ENCODE peak calls at places on chromosomes 1 and 21, in ten cellular contexts. A is PC-3, W is astrocyte of the spinal cord, K is choroid plexus epithelial cell, I is type B pancreatic cell, E is cardiac fibroblast, J is foreskin keratinocyte, Z is psoas muscle, S is WERI-Rb-1, B is OCI-LY7. C is an unnamed sample.

GRCh38 chr1:79811173-79811572 is 804.6 kb upstream of the ADGRL4 start:
- DNase-seq in A (peak), W (peak), K (peak), I (no peak), E (peak), J (peak), Z (no peak), S (no peak), B (no peak), C (no peak)

GRCh38 chr1:110370827-110371226 is 20.0 kb downstream of the SLC16A4 start:
- DNase-seq in A (peak), W (peak), K (peak), I (no peak), E (peak), J (peak), Z (no peak), S (no peak), B (no peak), C (no peak)

GRCh38 chr1:159168043-159168442 is 3.4 kb upstream of the CADM3 start:
- DNase-seq in A (no peak), W (no peak), K (no peak), I (no peak), E (no peak), J (no peak), Z (no peak), S (no peak), B (no peak), C (no peak)

GRCh38 chr1:10648689-10649483 is 147.6 kb downstream of the CASZ1 start:
- DNase-seq in A (no peak), W (no peak), K (peak), I (no peak), E (no peak), J (no peak), Z (no peak), S (no peak), B (no peak), C (no peak)

GRCh38 chr1:206911064-206911663 is 10.6 kb downstream of the FCMR start:
- DNase-seq in A (peak), W (peak), K (peak), I (no peak), E (peak), J (peak), Z (no peak), S (peak), B (peak), C (no peak)

GRCh38 chr1:204150702-204151561 is 912 bp downstream of the ETNK2 start:
- DNase-seq in A (no peak), W (no peak), K (peak), I (no peak), E (no peak), J (no peak), Z (peak), S (peak), B (no peak), C (peak)

GRCh38 chr1:50368179-50369007 is 54.9 kb downstream of the DMRTA2 start:
- DNase-seq in A (peak), W (peak), K (peak), I (no peak), E (peak), J (peak), Z (no peak), S (peak), B (peak), C (peak)

GRCh38 chr1:245074232-245074747 is 80.5 kb upstream of the KIF26B start:
- DNase-seq in A (peak), W (peak), K (peak), I (no peak), E (no peak), J (peak), Z (no peak), S (peak), B (no peak), C (no peak)

GRCh38 chr1:25731626-25732370 is 68.2 kb upstream of the SELENON start:
- DNase-seq in A (no peak), W (no peak), K (no peak), I (no peak), E (no peak), J (no peak), Z (no peak), S (no peak), B (no peak), C (no peak)

GRCh38 chr21:32442566-32443318 is 30.2 kb downstream of the EVA1C start:
- DNase-seq in A (peak), W (no peak), K (peak), I (no peak), E (peak), J (no peak), Z (no peak), S (no peak), B (no peak), C (no peak)

GRCh38 chr21:28253378-28253777 is 739.3 kb downstream of the LTN1 start:
- DNase-seq in A (peak), W (peak), K (peak), I (no peak), E (peak), J (peak), Z (no peak), S (no peak), B (no peak), C (no peak)

GRCh38 chr1:59730759-59731478 is 83.8 kb upstream of the HOOK1 start:
- DNase-seq in A (peak), W (peak), K (peak), I (no peak), E (peak), J (peak), Z (peak), S (no peak), B (no peak), C (no peak)

DNA sequence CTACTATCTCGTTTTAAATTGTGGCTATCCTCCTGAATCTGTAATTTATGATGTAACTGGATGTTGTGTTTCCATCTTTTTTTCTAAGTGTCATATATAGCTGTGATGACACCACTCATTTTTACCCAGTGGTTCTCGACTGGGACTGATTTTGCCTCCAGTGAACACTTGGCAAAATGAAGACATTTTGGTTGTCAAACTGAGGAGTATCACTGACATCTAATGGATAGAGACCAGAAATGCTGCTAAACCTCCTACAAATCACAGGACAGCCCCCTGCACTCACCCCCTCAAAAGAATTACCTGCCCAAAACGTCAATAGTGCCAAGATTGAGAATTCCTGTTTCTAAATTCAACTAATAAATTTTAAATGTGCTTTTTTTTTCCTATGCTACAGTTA is 1.9 kb downstream of the TRMT13 start:
- DNase-seq in A (peak), W (no peak), K (peak), I (no peak), E (peak), J (no peak), Z (no peak), S (no peak), B (peak), C (no peak)
- TF ChIP-seq CTCF in A (peak), W (no peak), K (peak), I (no peak), E (no peak), J (peak), Z (no peak), S (no peak), B (peak), C (no peak)

DNA sequence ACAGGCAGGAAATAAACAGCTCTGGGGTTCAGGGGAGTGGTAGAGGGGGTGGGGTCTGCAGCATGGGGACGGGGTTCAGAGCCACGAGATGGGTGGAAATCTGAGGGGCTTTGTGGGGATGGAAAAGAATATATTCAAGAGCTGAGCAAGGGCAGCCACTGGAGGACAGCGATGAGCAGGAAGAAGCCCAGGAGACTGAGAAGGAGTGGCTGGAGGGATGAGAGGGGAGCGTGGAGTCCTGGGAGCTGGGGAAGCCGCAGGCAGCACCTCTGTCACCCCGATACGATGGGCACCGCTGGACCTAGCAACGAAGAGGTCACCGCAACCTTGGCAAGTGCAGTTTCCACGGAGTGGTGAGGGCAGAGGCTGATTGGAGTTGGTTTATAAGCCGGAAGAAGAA is 10.0 kb upstream of the KCNAB2 start:
- DNase-seq in A (no peak), W (no peak), K (no peak), I (no peak), E (no peak), J (no peak), Z (no peak), S (peak), B (no peak), C (no peak)
- TF ChIP-seq CTCF in A (peak), W (no peak), K (peak), I (no peak), E (no peak), J (peak), Z (no peak), S (peak), B (no peak), C (no peak)

DNA sequence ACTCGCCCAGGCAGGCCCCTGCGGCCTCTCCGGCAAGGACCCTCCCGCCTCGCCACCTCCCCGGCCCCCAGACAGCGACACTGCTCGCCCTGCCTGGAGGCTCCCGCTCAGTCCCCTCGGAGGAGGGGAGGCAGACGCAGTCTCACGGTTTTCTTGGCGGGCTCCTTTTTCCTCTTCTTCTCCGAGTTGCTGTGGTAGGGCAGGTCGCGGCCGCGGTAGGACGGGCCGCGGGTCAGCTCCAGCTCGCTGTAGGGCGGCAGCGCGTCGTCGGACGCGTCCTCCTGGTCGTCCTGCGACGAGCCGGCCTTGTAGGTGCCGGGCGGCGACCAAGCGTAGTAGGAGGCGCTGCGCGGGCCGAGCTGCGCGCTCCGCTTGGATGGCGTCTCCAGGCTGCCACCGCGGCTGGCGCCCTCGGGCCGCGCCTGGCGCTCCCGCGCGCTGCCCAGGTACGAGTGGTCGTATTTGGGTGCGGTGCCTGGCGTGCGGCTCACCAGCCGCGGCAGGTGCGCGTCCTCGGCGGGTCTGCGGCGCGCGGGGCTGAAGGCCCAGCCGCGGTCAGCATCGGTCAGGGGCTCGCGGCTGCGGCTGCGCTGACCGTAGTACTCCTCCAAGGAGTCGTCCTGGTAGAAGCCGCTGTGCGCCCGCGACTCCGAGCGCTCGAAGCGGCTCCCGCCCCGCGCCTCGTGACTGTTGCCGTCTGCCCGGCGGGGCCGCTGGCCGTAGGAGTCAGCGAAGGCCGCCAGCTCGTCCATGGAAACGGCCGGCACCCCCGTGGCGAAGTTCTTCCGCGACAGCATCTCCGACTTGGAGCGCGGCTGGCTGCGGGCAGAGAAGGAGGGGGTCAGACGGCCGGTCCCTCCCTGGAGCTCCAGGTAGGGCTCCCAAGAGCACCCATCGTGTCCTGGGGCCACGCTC is 44.8 kb upstream of the TADA1 start:
- DNase-seq in A (no peak), W (peak), K (no peak), I (peak), E (no peak), J (no peak), Z (peak), S (peak), B (no peak), C (no peak)
- TF ChIP-seq CTCF in A (no peak), W (no peak), K (no peak), I (no peak), E (no peak), J (no peak), Z (no peak), S (no peak), B (no peak), C (no peak)

DNA sequence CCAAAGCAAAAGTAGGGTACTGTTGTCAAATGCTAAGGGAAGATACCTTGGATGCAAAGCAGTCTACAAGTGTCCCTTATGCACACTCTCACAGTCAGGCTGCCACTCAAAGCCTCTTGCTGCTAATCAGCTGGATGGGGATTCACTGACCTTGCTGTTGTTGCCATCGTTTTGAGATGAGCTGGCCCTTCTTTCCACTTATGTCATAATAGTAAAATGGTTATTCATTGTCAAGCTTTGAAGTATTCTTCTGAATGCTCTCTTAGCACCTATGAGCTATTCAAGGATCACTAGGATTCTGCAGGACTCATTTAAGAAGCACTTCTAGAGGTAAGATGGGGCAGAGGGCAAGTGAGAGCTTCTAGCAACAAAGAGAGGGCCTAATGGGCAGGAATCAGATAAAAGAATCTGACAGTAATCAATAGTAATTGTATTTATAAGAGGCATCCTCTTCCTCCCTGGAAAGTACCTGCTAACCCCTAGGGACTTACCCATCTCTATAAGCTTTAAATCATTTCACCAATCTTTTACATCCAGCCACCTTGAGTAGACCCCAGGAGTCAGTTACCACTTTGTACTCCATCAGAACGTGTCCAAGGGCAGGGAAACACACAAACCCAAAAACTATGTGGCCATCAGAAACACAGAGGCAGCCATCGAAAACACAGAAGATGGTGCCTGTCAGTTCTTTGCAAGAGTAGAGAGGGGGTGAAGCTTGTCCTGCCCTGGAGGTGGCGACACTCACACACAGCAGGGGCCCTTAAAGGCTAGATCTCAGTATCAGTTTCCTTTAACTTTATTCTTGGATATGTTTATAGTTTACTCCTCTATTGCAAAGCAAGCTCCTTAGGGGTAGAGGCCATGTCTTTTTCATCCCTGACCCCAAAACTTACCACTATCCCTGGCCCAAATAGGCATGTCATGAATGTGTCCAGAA is 103.7 kb upstream of the NFIA start:
- DNase-seq in A (peak), W (no peak), K (peak), I (no peak), E (peak), J (peak), Z (peak), S (peak), B (peak), C (no peak)
- TF ChIP-seq CTCF in A (peak), W (peak), K (peak), I (peak), E (peak), J (peak), Z (peak), S (peak), B (peak), C (no peak)

GRCh38 chr1:211641942-211642341 is 33.5 kb downstream of the NEK2 start:
- DNase-seq in A (no peak), W (no peak), K (no peak), I (no peak), E (no peak), J (no peak), Z (no peak), S (peak), B (no peak), C (no peak)

GRCh38 chr1:211644653-211645052 is 30.8 kb downstream of the NEK2 start:
- DNase-seq in A (no peak), W (no peak), K (no peak), I (no peak), E (no peak), J (no peak), Z (no peak), S (no peak), B (no peak), C (no peak)

GRCh38 chr1:211642870-211643269 is 32.6 kb downstream of the NEK2 start:
- DNase-seq in A (no peak), W (no peak), K (no peak), I (no peak), E (no peak), J (no peak), Z (no peak), S (no peak), B (no peak), C (no peak)

GRCh38 chr1:211646566-211646965 is 28.9 kb downstream of the NEK2 start:
- DNase-seq in A (no peak), W (no peak), K (no peak), I (no peak), E (no peak), J (no peak), Z (no peak), S (no peak), B (no peak), C (no peak)

GRCh38 chr1:211643324-211644212 is 31.9 kb downstream of the NEK2 start:
- DNase-seq in A (peak), W (peak), K (peak), I (no peak), E (no peak), J (peak), Z (no peak), S (peak), B (peak), C (no peak)
- TF ChIP-seq CTCF in A (no peak), W (no peak), K (no peak), I (no peak), E (no peak), J (no peak), Z (no peak), S (peak), B (no peak), C (no peak)

DNA sequence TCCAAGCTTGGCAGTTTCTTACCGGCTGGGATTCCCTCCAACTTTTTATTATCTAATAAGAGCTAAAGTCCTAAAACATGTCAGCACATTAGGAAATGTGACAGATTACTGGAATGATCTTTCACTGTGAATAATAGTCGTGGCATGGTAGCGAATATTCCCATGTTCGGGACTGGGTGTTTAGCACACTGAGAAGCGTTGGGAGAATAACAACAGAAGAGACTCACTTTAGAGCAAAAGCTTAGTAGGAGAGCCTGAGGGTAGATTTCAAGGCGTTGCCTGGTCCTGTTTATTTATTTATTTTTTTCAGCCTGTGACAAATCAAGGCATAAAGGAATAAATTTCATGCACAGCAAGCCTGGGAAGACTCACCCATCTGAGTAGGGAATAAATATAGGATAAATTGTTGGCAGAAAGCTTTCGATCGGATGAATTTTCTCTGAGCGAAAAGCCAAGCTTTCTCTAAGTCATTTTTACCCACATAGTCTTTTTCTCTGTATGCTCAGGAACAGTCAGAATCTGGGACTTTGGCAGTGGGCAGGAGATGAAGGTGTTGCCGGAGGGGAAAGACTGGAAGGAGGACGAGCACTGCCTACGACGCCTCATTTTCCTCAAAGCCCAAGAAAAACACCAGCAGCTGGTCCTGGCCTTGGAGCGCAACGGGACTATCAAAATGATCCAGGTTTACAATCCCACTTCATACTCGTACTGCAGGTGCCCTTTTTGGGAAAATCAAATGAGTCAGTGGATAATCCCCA is 97.1 kb downstream of the WDR64 start:
- DNase-seq in A (peak), W (peak), K (no peak), I (no peak), E (peak), J (peak), Z (no peak), S (no peak), B (no peak), C (no peak)
- TF ChIP-seq CTCF in A (no peak), W (no peak), K (no peak), I (no peak), E (no peak), J (no peak), Z (no peak), S (no peak), B (no peak), C (no peak)

GRCh38 chr1:15390667-15391066 is 19.0 kb upstream of the EFHD2 start:
- DNase-seq in A (no peak), W (no peak), K (no peak), I (no peak), E (no peak), J (no peak), Z (no peak), S (no peak), B (no peak), C (no peak)
- TF ChIP-seq CTCF in A (no peak), W (no peak), K (no peak), I (no peak), E (no peak), J (no peak), Z (no peak), S (peak), B (peak), C (no peak)

GRCh38 chr1:156245451-156246232 is 2.2 kb downstream of the PAQR6 start:
- DNase-seq in A (no peak), W (no peak), K (peak), I (no peak), E (peak), J (no peak), Z (peak), S (peak), B (no peak), C (peak)
- TF ChIP-seq CTCF in A (no peak), W (no peak), K (no peak), I (no peak), E (no peak), J (no peak), Z (no peak), S (no peak), B (no peak), C (no peak)

DNA sequence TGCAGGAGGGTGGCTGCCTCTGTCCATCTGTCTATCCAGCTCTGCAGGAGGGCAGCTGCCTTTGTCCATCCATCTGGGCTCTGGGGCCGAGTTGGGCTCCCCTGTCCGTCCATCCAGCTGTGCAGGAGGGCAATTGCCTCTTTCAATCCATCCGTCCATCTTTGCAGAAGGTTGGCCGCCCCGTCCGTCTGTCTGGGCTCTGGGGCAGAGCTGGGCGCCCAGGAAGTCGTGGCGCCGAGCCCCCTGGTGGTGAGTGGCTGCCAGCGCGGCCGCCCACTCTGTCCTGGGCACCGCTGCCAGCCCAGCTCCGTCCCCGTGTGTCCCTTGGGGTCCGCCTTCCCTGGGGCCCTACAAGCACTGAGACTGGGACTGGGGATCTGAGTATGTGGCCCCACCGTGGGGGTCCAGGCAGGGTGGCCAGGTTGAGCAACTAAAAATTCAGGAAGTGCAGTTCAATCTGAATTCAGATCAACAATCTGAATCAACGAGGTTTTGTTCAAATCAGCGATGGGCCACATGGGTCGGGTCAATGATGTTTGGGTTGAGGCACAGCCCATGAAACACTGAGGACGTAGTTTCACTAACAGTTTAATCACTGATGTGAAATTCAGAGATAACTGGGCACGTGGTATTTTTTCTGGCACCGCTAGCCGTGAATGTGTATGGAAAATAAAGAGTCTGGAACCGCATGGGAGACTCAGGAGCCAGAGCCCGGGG is 99.1 kb upstream of the ACTRT2 start:
- DNase-seq in A (peak), W (no peak), K (no peak), I (no peak), E (no peak), J (no peak), Z (no peak), S (peak), B (peak), C (no peak)
- TF ChIP-seq CTCF in A (peak), W (no peak), K (no peak), I (peak), E (peak), J (no peak), Z (peak), S (peak), B (peak), C (peak)